ENCODE peak calls at places on chromosome 20, in ten cellular contexts. One of them, this sample, is unnamed.

GRCh38 chr20:55514498-55514897 is 490.8 kb downstream of the CBLN4 start:
- DNase-seq in brain microvascular endothelial cell: no peak
- DNase-seq in cardiac muscle cell: no peak
- DNase-seq in foreskin keratinocyte: peak
- DNase-seq in HCT116: no peak
- DNase-seq in uterus: no peak
- DNase-seq in A673: no peak
- DNase-seq in Karpas-422: no peak
- DNase-seq in breast epithelium: no peak
- DNase-seq in neural progenitor cell: no peak
- DNase-seq in this sample: no peak

GRCh38 chr20:32252189-32252588 is 25.3 kb upstream of the KIF3B start:
- DNase-seq in brain microvascular endothelial cell: no peak
- DNase-seq in cardiac muscle cell: no peak
- DNase-seq in foreskin keratinocyte: no peak
- DNase-seq in HCT116: no peak
- DNase-seq in uterus: no peak
- DNase-seq in A673: no peak
- DNase-seq in Karpas-422: no peak
- DNase-seq in breast epithelium: no peak
- DNase-seq in neural progenitor cell: no peak
- DNase-seq in this sample: no peak

GRCh38 chr20:14441201-14441600 is 103.8 kb upstream of the FLRT3 start:
- DNase-seq in brain microvascular endothelial cell: peak
- DNase-seq in cardiac muscle cell: peak
- DNase-seq in foreskin keratinocyte: peak
- DNase-seq in HCT116: no peak
- DNase-seq in uterus: no peak
- DNase-seq in A673: no peak
- DNase-seq in Karpas-422: no peak
- DNase-seq in breast epithelium: no peak
- DNase-seq in neural progenitor cell: no peak
- DNase-seq in this sample: no peak

GRCh38 chr20:24808616-24809015 is 140.5 kb upstream of the CST7 start:
- DNase-seq in brain microvascular endothelial cell: no peak
- DNase-seq in cardiac muscle cell: no peak
- DNase-seq in foreskin keratinocyte: no peak
- DNase-seq in HCT116: no peak
- DNase-seq in uterus: no peak
- DNase-seq in A673: no peak
- DNase-seq in Karpas-422: no peak
- DNase-seq in breast epithelium: no peak
- DNase-seq in neural progenitor cell: no peak
- DNase-seq in this sample: no peak

GRCh38 chr20:53842301-53843099 is 227.9 kb downstream of the BCAS1 start:
- DNase-seq in brain microvascular endothelial cell: no peak
- DNase-seq in cardiac muscle cell: no peak
- DNase-seq in foreskin keratinocyte: no peak
- DNase-seq in HCT116: no peak
- DNase-seq in uterus: no peak
- DNase-seq in A673: no peak
- DNase-seq in Karpas-422: no peak
- DNase-seq in breast epithelium: no peak
- DNase-seq in neural progenitor cell: no peak
- DNase-seq in this sample: no peak

GRCh38 chr20:25336561-25337422 is 53.8 kb downstream of the ABHD12 start:
- DNase-seq in brain microvascular endothelial cell: peak
- DNase-seq in cardiac muscle cell: peak
- DNase-seq in foreskin keratinocyte: peak
- DNase-seq in HCT116: no peak
- DNase-seq in uterus: no peak
- DNase-seq in A673: peak
- DNase-seq in Karpas-422: no peak
- DNase-seq in breast epithelium: peak
- DNase-seq in neural progenitor cell: peak
- DNase-seq in this sample: no peak

GRCh38 chr20:20946122-20946759 is 159.9 kb downstream of the LINC00237 start:
- DNase-seq in brain microvascular endothelial cell: no peak
- DNase-seq in cardiac muscle cell: no peak
- DNase-seq in foreskin keratinocyte: no peak
- DNase-seq in HCT116: no peak
- DNase-seq in uterus: no peak
- DNase-seq in A673: no peak
- DNase-seq in Karpas-422: no peak
- DNase-seq in breast epithelium: no peak
- DNase-seq in neural progenitor cell: no peak
- DNase-seq in this sample: no peak

GRCh38 chr20:3987296-3987695 is 28.1 kb downstream of the RNF24 start:
- DNase-seq in brain microvascular endothelial cell: no peak
- DNase-seq in cardiac muscle cell: no peak
- DNase-seq in foreskin keratinocyte: no peak
- DNase-seq in HCT116: no peak
- DNase-seq in uterus: no peak
- DNase-seq in A673: peak
- DNase-seq in Karpas-422: no peak
- DNase-seq in breast epithelium: no peak
- DNase-seq in neural progenitor cell: no peak
- DNase-seq in this sample: no peak

GRCh38 chr20:64222273-64222672 is 33.3 kb upstream of the PCMTD2 start:
- DNase-seq in brain microvascular endothelial cell: no peak
- DNase-seq in cardiac muscle cell: no peak
- DNase-seq in foreskin keratinocyte: peak
- DNase-seq in HCT116: no peak
- DNase-seq in uterus: no peak
- DNase-seq in A673: no peak
- DNase-seq in Karpas-422: no peak
- DNase-seq in breast epithelium: no peak
- DNase-seq in neural progenitor cell: no peak
- DNase-seq in this sample: no peak

DNA sequence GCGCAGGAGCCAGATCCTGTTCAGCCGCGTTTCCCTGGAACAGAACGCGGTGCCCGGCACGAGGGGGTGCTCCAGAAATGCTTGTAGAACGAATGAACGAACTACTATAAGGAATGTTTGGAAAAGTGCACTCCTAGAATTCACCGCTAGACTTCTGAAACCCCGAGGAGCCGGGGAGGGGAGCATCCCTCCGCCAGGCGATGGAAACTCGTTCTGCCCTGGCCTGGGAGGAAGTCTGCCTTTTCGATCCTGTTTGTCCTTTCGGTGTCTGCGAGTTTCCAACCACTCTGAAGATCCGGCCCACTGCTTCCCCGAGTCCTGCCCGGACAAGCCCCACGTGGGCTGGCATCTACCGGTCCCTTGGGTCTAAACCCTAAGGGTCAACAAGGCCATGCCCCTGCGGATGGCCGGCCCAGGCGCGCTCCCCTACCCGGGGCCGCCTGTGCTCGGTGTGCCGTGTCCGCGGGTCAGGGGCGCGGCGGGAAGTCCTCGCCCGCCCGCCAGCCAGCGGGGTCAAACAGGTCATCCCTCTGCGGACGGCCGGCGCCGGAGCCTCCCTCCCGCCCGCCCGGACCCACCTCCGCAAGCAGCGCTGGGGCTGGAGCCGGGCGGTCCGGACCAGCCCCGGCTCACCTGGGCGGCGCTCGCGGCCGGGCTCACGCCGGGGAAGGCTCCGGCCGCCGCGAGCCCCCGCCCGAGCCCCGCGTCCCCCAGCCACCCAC is 521 bp downstream of the SULF2 start:
- DNase-seq in brain microvascular endothelial cell: no peak
- DNase-seq in cardiac muscle cell: peak
- DNase-seq in foreskin keratinocyte: peak
- DNase-seq in HCT116: no peak
- DNase-seq in uterus: peak
- DNase-seq in A673: peak
- DNase-seq in Karpas-422: no peak
- DNase-seq in breast epithelium: no peak
- DNase-seq in neural progenitor cell: peak
- DNase-seq in this sample: no peak
- H3K27ac ChIP-seq in brain microvascular endothelial cell: no peak
- H3K27ac ChIP-seq in cardiac muscle cell: no peak
- H3K27ac ChIP-seq in foreskin keratinocyte: peak
- H3K27ac ChIP-seq in HCT116: no peak
- H3K27ac ChIP-seq in uterus: peak
- H3K27ac ChIP-seq in A673: no peak
- H3K27ac ChIP-seq in Karpas-422: no peak
- H3K27ac ChIP-seq in breast epithelium: peak
- H3K27ac ChIP-seq in neural progenitor cell: no peak
- H3K27ac ChIP-seq in this sample: no peak

GRCh38 chr20:59158673-59159072 is 4.9 kb upstream of the ZNF831 start:
- DNase-seq in brain microvascular endothelial cell: no peak
- DNase-seq in cardiac muscle cell: no peak
- DNase-seq in foreskin keratinocyte: no peak
- DNase-seq in HCT116: no peak
- DNase-seq in uterus: no peak
- DNase-seq in A673: no peak
- DNase-seq in Karpas-422: no peak
- DNase-seq in breast epithelium: no peak
- DNase-seq in neural progenitor cell: no peak
- DNase-seq in this sample: no peak
- H3K27ac ChIP-seq in brain microvascular endothelial cell: no peak
- H3K27ac ChIP-seq in cardiac muscle cell: no peak
- H3K27ac ChIP-seq in foreskin keratinocyte: no peak
- H3K27ac ChIP-seq in HCT116: no peak
- H3K27ac ChIP-seq in uterus: no peak
- H3K27ac ChIP-seq in A673: no peak
- H3K27ac ChIP-seq in Karpas-422: no peak
- H3K27ac ChIP-seq in breast epithelium: no peak
- H3K27ac ChIP-seq in neural progenitor cell: no peak
- H3K27ac ChIP-seq in this sample: no peak

GRCh38 chr20:2300002-2300401 is 4.2 kb downstream of the TGM3 start:
- DNase-seq in brain microvascular endothelial cell: no peak
- DNase-seq in cardiac muscle cell: no peak
- DNase-seq in foreskin keratinocyte: no peak
- DNase-seq in HCT116: no peak
- DNase-seq in uterus: no peak
- DNase-seq in A673: no peak
- DNase-seq in Karpas-422: no peak
- DNase-seq in breast epithelium: no peak
- DNase-seq in neural progenitor cell: no peak
- DNase-seq in this sample: no peak
- H3K27ac ChIP-seq in brain microvascular endothelial cell: no peak
- H3K27ac ChIP-seq in cardiac muscle cell: no peak
- H3K27ac ChIP-seq in foreskin keratinocyte: no peak
- H3K27ac ChIP-seq in HCT116: no peak
- H3K27ac ChIP-seq in uterus: no peak
- H3K27ac ChIP-seq in A673: no peak
- H3K27ac ChIP-seq in Karpas-422: no peak
- H3K27ac ChIP-seq in breast epithelium: no peak
- H3K27ac ChIP-seq in neural progenitor cell: no peak
- H3K27ac ChIP-seq in this sample: no peak

GRCh38 chr20:18588554-18589043 is 745 bp downstream of the DTD1 start:
- DNase-seq in brain microvascular endothelial cell: peak
- DNase-seq in cardiac muscle cell: no peak
- DNase-seq in foreskin keratinocyte: no peak
- DNase-seq in HCT116: no peak
- DNase-seq in uterus: peak
- DNase-seq in A673: no peak
- DNase-seq in Karpas-422: peak
- DNase-seq in breast epithelium: no peak
- DNase-seq in neural progenitor cell: peak
- DNase-seq in this sample: no peak
- H3K27ac ChIP-seq in brain microvascular endothelial cell: no peak
- H3K27ac ChIP-seq in cardiac muscle cell: no peak
- H3K27ac ChIP-seq in foreskin keratinocyte: peak
- H3K27ac ChIP-seq in HCT116: peak
- H3K27ac ChIP-seq in uterus: peak
- H3K27ac ChIP-seq in A673: peak
- H3K27ac ChIP-seq in Karpas-422: peak
- H3K27ac ChIP-seq in breast epithelium: peak
- H3K27ac ChIP-seq in neural progenitor cell: no peak
- H3K27ac ChIP-seq in this sample: peak

GRCh38 chr20:50692553-50692933 is 1.2 kb upstream of the RIPOR3 start:
- DNase-seq in brain microvascular endothelial cell: no peak
- DNase-seq in cardiac muscle cell: no peak
- DNase-seq in foreskin keratinocyte: no peak
- DNase-seq in HCT116: no peak
- DNase-seq in uterus: no peak
- DNase-seq in A673: no peak
- DNase-seq in Karpas-422: no peak
- DNase-seq in breast epithelium: no peak
- DNase-seq in neural progenitor cell: no peak
- DNase-seq in this sample: no peak

GRCh38 chr20:50694379-50695143 is 3.2 kb upstream of the RIPOR3 start:
- DNase-seq in brain microvascular endothelial cell: no peak
- DNase-seq in cardiac muscle cell: no peak
- DNase-seq in foreskin keratinocyte: no peak
- DNase-seq in HCT116: no peak
- DNase-seq in uterus: no peak
- DNase-seq in A673: no peak
- DNase-seq in Karpas-422: no peak
- DNase-seq in breast epithelium: no peak
- DNase-seq in neural progenitor cell: no peak
- DNase-seq in this sample: no peak

GRCh38 chr20:50691585-50692552 is 527 bp upstream of the RIPOR3 start:
- DNase-seq in brain microvascular endothelial cell: peak
- DNase-seq in cardiac muscle cell: peak
- DNase-seq in foreskin keratinocyte: peak
- DNase-seq in HCT116: no peak
- DNase-seq in uterus: peak
- DNase-seq in A673: peak
- DNase-seq in Karpas-422: no peak
- DNase-seq in breast epithelium: no peak
- DNase-seq in neural progenitor cell: peak
- DNase-seq in this sample: no peak

GRCh38 chr20:50690979-50691584 is at the start of gene RIPOR3:
- DNase-seq in brain microvascular endothelial cell: no peak
- DNase-seq in cardiac muscle cell: peak
- DNase-seq in foreskin keratinocyte: no peak
- DNase-seq in HCT116: no peak
- DNase-seq in uterus: peak
- DNase-seq in A673: peak
- DNase-seq in Karpas-422: no peak
- DNase-seq in breast epithelium: no peak
- DNase-seq in neural progenitor cell: peak
- DNase-seq in this sample: no peak

GRCh38 chr20:50693001-50693400 is 1.7 kb upstream of the RIPOR3 start:
- DNase-seq in brain microvascular endothelial cell: no peak
- DNase-seq in cardiac muscle cell: peak
- DNase-seq in foreskin keratinocyte: no peak
- DNase-seq in HCT116: no peak
- DNase-seq in uterus: no peak
- DNase-seq in A673: no peak
- DNase-seq in Karpas-422: no peak
- DNase-seq in breast epithelium: no peak
- DNase-seq in neural progenitor cell: no peak
- DNase-seq in this sample: no peak
- H3K27ac ChIP-seq in brain microvascular endothelial cell: no peak
- H3K27ac ChIP-seq in cardiac muscle cell: no peak
- H3K27ac ChIP-seq in foreskin keratinocyte: no peak
- H3K27ac ChIP-seq in HCT116: no peak
- H3K27ac ChIP-seq in uterus: peak
- H3K27ac ChIP-seq in A673: no peak
- H3K27ac ChIP-seq in Karpas-422: no peak
- H3K27ac ChIP-seq in breast epithelium: no peak
- H3K27ac ChIP-seq in neural progenitor cell: no peak
- H3K27ac ChIP-seq in this sample: no peak

This sample was measured in caudate nucleus.